ENCODE peak calls at places on chromosome 11, in five cellular contexts. R is T-cell; C is effector CD8-positive, alpha-beta T cell; K is stimulated activated CD4-positive, alpha-beta T cell treated with anti-CD3 and anti-CD28 coated beads, Interleukin-15, amount 100 ng/mL, for 24 hours; N is EH. J is an unnamed sample.
A peak's percentile ranks its signal among the peaks of the same experiment; 100 is the strongest.

GRCh38 chr11:12755510-12755909 is 81.3 kb downstream of the TEAD1 start:
- DNase-seq in R (no peak), C (no peak), K (no peak), N (peak; percentile 71), J (no peak)

GRCh38 chr11:112734207-112734606 is 227.0 kb upstream of the NCAM1 start:
- DNase-seq in R (no peak), C (no peak), K (no peak), N (peak; percentile 52), J (no peak)

GRCh38 chr11:35622070-35622469 is 3.8 kb downstream of the FJX1 start:
- DNase-seq in R (no peak), C (no peak), K (no peak), N (peak; percentile 92), J (no peak)

GRCh38 chr11:70608568-70609314 is 210.4 kb downstream of the CTTN start:
- DNase-seq in R (no peak), C (no peak), K (no peak), N (peak; percentile 2), J (no peak)

GRCh38 chr11:93249437-93250210 is 51.8 kb upstream of the SLC36A4 start:
- DNase-seq in R (no peak), C (no peak), K (no peak), N (no peak), J (no peak)

GRCh38 chr11:114279778-114280532 is 16.2 kb upstream of the NNMT start:
- DNase-seq in R (no peak), C (no peak), K (no peak), N (peak; percentile 77), J (no peak)

GRCh38 chr11:3345736-3346135 is 33.2 kb downstream of the ZNF195 start:
- DNase-seq in R (no peak), C (no peak), K (no peak), N (no peak), J (no peak)

GRCh38 chr11:61766353-61766841 is 14.0 kb downstream of the MYRF start:
- DNase-seq in R (no peak), C (no peak), K (no peak), N (no peak), J (no peak)

GRCh38 chr11:12723410-12724297 is 49.4 kb downstream of the TEAD1 start:
- DNase-seq in R (no peak), C (no peak), K (no peak), N (peak; percentile 62), J (no peak)

GRCh38 chr11:79438631-79439429 is 2.0 kb downstream of the TENM4 start:
- DNase-seq in R (no peak), C (no peak), K (peak; percentile 7), N (peak; percentile 32), J (no peak)

GRCh38 chr11:14499560-14500180 is at the start of gene COPB1:
- DNase-seq in R (peak; percentile 92), C (peak; percentile 83), K (peak; percentile 95), N (peak; percentile 95), J (peak; percentile 83)

GRCh38 chr11:63767415-63768231 is 952 bp downstream of the ZFTA start:
- DNase-seq in R (no peak), C (peak; percentile 16), K (peak; percentile 62), N (peak; percentile 87), J (no peak)

GRCh38 chr11:2443406-2443805 is 908 bp downstream of the TRPM5 start:
- DNase-seq in R (no peak), C (no peak), K (no peak), N (no peak), J (peak; percentile 9)